ENCODE peak calls at places on chromosome 13, in nine cellular contexts. D, O, J, L, N, A, X, Q and Y are unnamed samples.

GRCh38 chr13:45206340-45206739 is 5.5 kb upstream of the KCTD4 start:
- DNase-seq in D (no peak), O (peak; percentile 16), J (no peak), L (peak; percentile 98), N (no peak), A (peak; percentile 85), X (no peak), Q (no peak), Y (peak; percentile 16)

GRCh38 chr13:29935309-29935981 is 85.0 kb upstream of the UBL3 start:
- DNase-seq in D (peak; percentile 48), O (peak; percentile 72), J (no peak), L (no peak), N (no peak), A (no peak), X (no peak), Q (no peak), Y (peak; percentile 69)

GRCh38 chr13:27976362-27977177 is 7.5 kb upstream of the CDX2 start:
- DNase-seq in D (peak; percentile 15), O (peak; percentile 28), J (no peak), L (no peak), N (no peak), A (no peak), X (no peak), Q (no peak), Y (no peak)

GRCh38 chr13:62626771-62627170 is 1211.1 kb upstream of the PCDH20 start:
- DNase-seq in D (no peak), O (peak; percentile 4), J (no peak), L (no peak), N (no peak), A (no peak), X (no peak), Q (no peak), Y (no peak)

GRCh38 chr13:50323440-50324070 is 308.3 kb downstream of the KCNRG start:
- DNase-seq in D (no peak), O (no peak), J (no peak), L (peak; percentile 97), N (no peak), A (peak; percentile 70), X (no peak), Q (no peak), Y (no peak)

GRCh38 chr13:53150568-53150967 is 122.0 kb downstream of the OLFM4 start:
- DNase-seq in D (peak; percentile 61), O (no peak), J (no peak), L (no peak), N (no peak), A (no peak), X (no peak), Q (no peak), Y (no peak)

GRCh38 chr13:109105899-109106298 is 476.5 kb downstream of the MYO16 start:
- DNase-seq in D (no peak), O (no peak), J (no peak), L (no peak), N (no peak), A (no peak), X (no peak), Q (no peak), Y (no peak)

GRCh38 chr13:48494874-48495273 is 38.0 kb downstream of the RCBTB2 start:
- DNase-seq in D (no peak), O (no peak), J (no peak), L (no peak), N (no peak), A (no peak), X (no peak), Q (no peak), Y (no peak)

GRCh38 chr13:19283836-19284235 is 102.2 kb upstream of the TUBA3C start:
- DNase-seq in D (no peak), O (no peak), J (no peak), L (no peak), N (no peak), A (no peak), X (no peak), Q (no peak), Y (no peak)

GRCh38 chr13:109981000-109981399 is 194.6 kb upstream of the IRS2 start:
- DNase-seq in D (no peak), O (no peak), J (no peak), L (no peak), N (no peak), A (no peak), X (no peak), Q (no peak), Y (no peak)

GRCh38 chr13:48233097-48233885 is at the start of gene ITM2B:
- DNase-seq in D (peak; percentile 82), O (peak; percentile 81), J (peak; percentile 84), L (peak; percentile 72), N (peak; percentile 77), A (peak; percentile 79), X (peak; percentile 84), Q (peak; percentile 87), Y (no peak)

GRCh38 chr13:60852886-60853285 is 455.9 kb downstream of the TDRD3 start:
- DNase-seq in D (no peak), O (no peak), J (no peak), L (no peak), N (no peak), A (no peak), X (no peak), Q (no peak), Y (no peak)

GRCh38 chr13:47893527-47893926 is 107.5 kb downstream of the SUCLA2 start:
- DNase-seq in D (no peak), O (no peak), J (no peak), L (no peak), N (no peak), A (no peak), X (no peak), Q (no peak), Y (no peak)

GRCh38 chr13:93305886-93306285 is 79.3 kb downstream of the GPC6 start:
- DNase-seq in D (no peak), O (no peak), J (no peak), L (peak; percentile 52), N (no peak), A (no peak), X (no peak), Q (no peak), Y (no peak)

GRCh38 chr13:94344126-94344863 is 135.2 kb downstream of the DCT start:
- DNase-seq in D (no peak), O (no peak), J (no peak), L (peak; percentile 54), N (no peak), A (no peak), X (no peak), Q (no peak), Y (no peak)

GRCh38 chr13:94342436-94343242 is 136.8 kb downstream of the DCT start:
- DNase-seq in D (no peak), O (no peak), J (no peak), L (peak; percentile 59), N (no peak), A (no peak), X (no peak), Q (no peak), Y (no peak)

GRCh38 chr13:94343243-94343585 is 136.3 kb downstream of the DCT start:
- DNase-seq in D (no peak), O (no peak), J (no peak), L (peak; percentile 70), N (no peak), A (no peak), X (no peak), Q (no peak), Y (no peak)

GRCh38 chr13:94346261-94347019 is 133.0 kb downstream of the DCT start:
- DNase-seq in D (no peak), O (no peak), J (no peak), L (no peak), N (no peak), A (no peak), X (no peak), Q (no peak), Y (no peak)

DNA sequence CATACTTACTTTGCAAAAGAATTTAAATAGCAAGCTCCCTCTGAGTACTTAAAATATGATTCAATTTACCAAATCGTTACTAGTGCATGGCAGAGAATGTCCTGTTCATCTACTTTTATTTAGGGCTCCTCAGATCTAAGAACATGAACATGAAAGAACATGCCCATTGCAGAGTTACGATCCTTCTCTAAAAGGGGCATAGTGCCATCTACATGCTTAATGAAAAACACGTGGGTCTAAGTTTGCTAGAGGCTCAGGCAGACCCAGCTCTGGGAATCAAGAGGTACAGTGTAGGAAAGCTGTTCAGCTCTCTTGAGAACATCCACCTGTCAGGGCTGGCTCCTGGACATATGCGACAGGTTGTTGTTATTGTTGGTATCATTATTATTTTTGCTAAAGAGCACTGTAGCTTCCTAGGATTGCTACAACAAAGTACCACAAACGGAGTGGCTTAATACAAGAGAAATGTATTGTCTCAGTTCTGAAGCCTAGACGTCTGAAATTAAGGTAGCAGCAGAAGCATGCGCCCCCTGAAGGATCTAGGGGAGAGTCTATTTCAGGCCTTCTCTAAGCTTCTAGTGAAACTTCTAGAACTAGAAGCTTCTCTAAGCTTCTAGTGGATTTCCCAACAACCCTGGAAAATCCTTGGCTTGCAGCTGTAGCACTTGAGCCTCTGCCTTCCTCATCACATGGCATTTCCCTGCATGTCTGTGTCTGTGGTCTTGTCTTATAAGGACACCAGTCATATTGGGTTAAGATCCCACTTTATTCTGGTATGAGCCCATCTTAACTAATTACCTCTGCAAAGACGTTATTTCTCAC is 133.9 kb downstream of the DCT start:
- DNase-seq in D (no peak), O (no peak), J (no peak), L (peak; percentile 45), N (no peak), A (peak; percentile 43), X (no peak), Q (no peak), Y (no peak)
- TF ChIP-seq CTCF in D (no peak), O (no peak), J (no peak), L (no peak), N (no peak), A (no peak), X (peak; percentile 13), Q (no peak), Y (no peak)

GRCh38 chr13:37944476-37945442 is 75.2 kb upstream of the TRPC4 start:
- DNase-seq in D (no peak), O (no peak), J (no peak), L (no peak), N (no peak), A (peak; percentile 38), X (no peak), Q (no peak), Y (no peak)
- TF ChIP-seq CTCF in D (no peak), O (no peak), J (no peak), L (no peak), N (no peak), A (peak; percentile 17), X (no peak), Q (no peak), Y (no peak)

GRCh38 chr13:114088234-114088633 is 44.2 kb downstream of the RASA3 start:
- DNase-seq in D (no peak), O (no peak), J (no peak), L (no peak), N (no peak), A (no peak), X (no peak), Q (no peak), Y (no peak)
- TF ChIP-seq CTCF in D (no peak), O (no peak), J (no peak), L (no peak), N (no peak), A (no peak), X (no peak), Q (no peak), Y (no peak)

DNA sequence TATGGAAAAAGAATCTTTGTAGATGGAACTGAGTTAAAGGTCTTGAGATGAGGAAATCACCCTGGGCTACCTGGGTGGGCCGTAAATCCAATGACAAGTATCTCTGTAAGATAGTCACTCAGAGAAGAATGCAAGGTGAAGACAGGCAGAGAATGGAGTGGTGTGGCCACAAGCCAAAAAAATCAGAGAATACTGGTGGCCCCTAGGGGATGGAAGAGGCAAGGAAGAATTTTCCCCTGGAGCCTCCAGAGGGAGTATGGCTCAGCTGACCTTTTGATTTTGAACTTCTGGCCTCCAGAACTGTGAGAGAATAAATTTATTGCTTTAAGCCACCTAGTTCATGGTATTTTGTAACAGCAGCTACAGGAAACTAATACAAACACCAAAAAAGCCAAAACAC is 32.7 kb upstream of the CSNK1A1L start:
- DNase-seq in D (no peak), O (no peak), J (no peak), L (no peak), N (no peak), A (peak; percentile 59), X (no peak), Q (no peak), Y (no peak)
- TF ChIP-seq CTCF in D (no peak), O (no peak), J (no peak), L (no peak), N (no peak), A (peak; percentile 37), X (no peak), Q (no peak), Y (no peak)